ENCODE peak calls at places on chromosomes 7 and 10, in four cellular contexts. Q, W, Y and K are unnamed samples.
A peak's percentile ranks its signal among the peaks of the same experiment; 100 is the strongest.

GRCh38 chr7:121954803-121955202 is 81.8 kb downstream of the PTPRZ1 start:
- DNase-seq in Q (no peak), W (no peak), Y (peak; percentile 49), K (peak; percentile 13)

GRCh38 chr7:137579913-137580640 is 236.5 kb upstream of the PTN start:
- DNase-seq in Q (no peak), W (no peak), Y (peak; percentile 70), K (peak; percentile 57)

GRCh38 chr7:149866139-149866785 is 7.5 kb upstream of the ATP6V0E2 start:
- DNase-seq in Q (no peak), W (no peak), Y (no peak), K (no peak)

GRCh38 chr10:100183482-100183881 is 2.3 kb downstream of the ERLIN1 start:
- DNase-seq in Q (no peak), W (no peak), Y (no peak), K (no peak)

GRCh38 chr10:98446656-98447221 is at the start of gene HPS1:
- DNase-seq in Q (no peak), W (peak; percentile 97), Y (peak; percentile 21), K (peak; percentile 96)

GRCh38 chr10:63573068-63573697 is 52.0 kb downstream of the REEP3 start:
- DNase-seq in Q (no peak), W (no peak), Y (peak; percentile 27), K (peak; percentile 21)

GRCh38 chr7:69363131-69363530 is 235.1 kb upstream of the AUTS2 start:
- DNase-seq in Q (no peak), W (no peak), Y (no peak), K (no peak)

GRCh38 chr10:104447899-104448298 is 94.3 kb downstream of the CFAP58 start:
- DNase-seq in Q (no peak), W (no peak), Y (no peak), K (no peak)

GRCh38 chr7:2948794-2949193 is 94.9 kb downstream of the CARD11 start:
- DNase-seq in Q (no peak), W (no peak), Y (no peak), K (no peak)

GRCh38 chr10:14403846-14404623 is 73.3 kb upstream of the FRMD4A start:
- DNase-seq in Q (no peak), W (no peak), Y (no peak), K (no peak)

GRCh38 chr10:7408003-7408493 is 2.8 kb downstream of the SFMBT2 start:
- DNase-seq in Q (no peak), W (peak; percentile 23), Y (no peak), K (no peak)

GRCh38 chr7:53094827-53095226 is 59.4 kb downstream of the POM121L12 start:
- DNase-seq in Q (no peak), W (no peak), Y (no peak), K (no peak)

GRCh38 chr10:2936816-2937215 is 130.5 kb upstream of the PFKP start:
- DNase-seq in Q (no peak), W (no peak), Y (no peak), K (no peak)

GRCh38 chr10:79116363-79116762 is 47.6 kb downstream of the ZMIZ1 start:
- DNase-seq in Q (no peak), W (no peak), Y (no peak), K (no peak)

GRCh38 chr7:66138994-66139752 is 24.5 kb downstream of the CRCP start:
- DNase-seq in Q (no peak), W (no peak), Y (no peak), K (no peak)

GRCh38 chr10:89476676-89477075 is 58.7 kb downstream of the SLC16A12 start:
- DNase-seq in Q (no peak), W (peak; percentile 26), Y (no peak), K (no peak)

GRCh38 chr7:24842449-24843241 is 85.4 kb upstream of the GSDME start:
- DNase-seq in Q (no peak), W (no peak), Y (no peak), K (no peak)

GRCh38 chr10:114405011-114405350 is 679 bp upstream of the AFAP1L2 start:
- DNase-seq in Q (no peak), W (peak; percentile 50), Y (no peak), K (no peak)

GRCh38 chr10:29635711-29636144 is 957 bp upstream of the SVIL start:
- DNase-seq in Q (no peak), W (no peak), Y (no peak), K (no peak)

GRCh38 chr7:128867842-128868623 is 5.4 kb downstream of the ATP6V1F start:
- DNase-seq in Q (no peak), W (no peak), Y (no peak), K (no peak)

GRCh38 chr10:78451592-78451991 is 417.9 kb downstream of the RPS24 start:
- DNase-seq in Q (no peak), W (peak; percentile 42), Y (no peak), K (no peak)

GRCh38 chr7:13751771-13752170 is 237.7 kb downstream of the ETV1 start:
- DNase-seq in Q (no peak), W (no peak), Y (no peak), K (no peak)

GRCh38 chr7:47180268-47180826 is 401.6 kb downstream of the TNS3 start:
- DNase-seq in Q (peak; percentile 33), W (peak; percentile 77), Y (peak; percentile 59), K (peak; percentile 76)

GRCh38 chr10:97580421-97581367 is 3.5 kb upstream of the HOGA1 start:
- DNase-seq in Q (no peak), W (no peak), Y (no peak), K (no peak)

GRCh38 chr10:113709221-113709838 is 29.6 kb downstream of the CASP7 start:
- DNase-seq in Q (no peak), W (no peak), Y (peak; percentile 77), K (peak; percentile 67)

GRCh38 chr10:48836605-48837004 is 103.0 kb downstream of the LRRC18 start:
- DNase-seq in Q (no peak), W (no peak), Y (no peak), K (no peak)

GRCh38 chr7:111329367-111330234 is 232.7 kb downstream of the IMMP2L start:
- DNase-seq in Q (no peak), W (no peak), Y (peak; percentile 48), K (peak; percentile 2)

GRCh38 chr10:122034149-122034756 is 45.3 kb downstream of the TACC2 start:
- DNase-seq in Q (no peak), W (no peak), Y (peak; percentile 57), K (peak; percentile 44)

GRCh38 chr10:89644691-89644966 is 413 bp downstream of the PANK1 start:
- DNase-seq in Q (no peak), W (no peak), Y (no peak), K (no peak)

GRCh38 chr10:97534746-97535367 is 36.1 kb downstream of the UBTD1 start:
- DNase-seq in Q (no peak), W (peak; percentile 82), Y (no peak), K (peak; percentile 61)

GRCh38 chr7:32573110-32573687 is 77.9 kb downstream of the AVL9 start:
- DNase-seq in Q (no peak), W (no peak), Y (no peak), K (no peak)

GRCh38 chr10:3772349-3773222 is 12.4 kb downstream of the KLF6 start:
- DNase-seq in Q (no peak), W (no peak), Y (no peak), K (no peak)

GRCh38 chr10:111116211-111116610 is 39.4 kb downstream of the ADRA2A start:
- DNase-seq in Q (no peak), W (no peak), Y (no peak), K (no peak)

GRCh38 chr7:119341822-119342221 is 931.2 kb upstream of the KCND2 start:
- DNase-seq in Q (no peak), W (no peak), Y (no peak), K (no peak)